ENCODE peak calls at places on chromosome 11, in seven cellular contexts. A is stimulated activated CD4-positive, alpha-beta T cell treated with anti-CD3 and anti-CD28 coated beads, Interleukin-1b, Interleukin-23, amount 100 ng/mL, for 1 hour; X is stomach; R is left ventricle myocardium superior; F is AG10803; O is AG20443; Q is EL. E is an unnamed sample.

GRCh38 chr11:126544311-126545056 is 189.0 kb downstream of the ST3GAL4 start:
- DNase-seq in X (no peak), Q (no peak), A (no peak), F (peak), O (peak), R (no peak), E (no peak)

GRCh38 chr11:13333456-13333957 is 55.9 kb downstream of the BMAL1 start:
- DNase-seq in F (no peak), R (no peak), O (no peak), A (no peak), X (peak), Q (no peak), E (no peak)

GRCh38 chr11:91091564-91091963 is 868.7 kb upstream of the CHORDC1 start:
- DNase-seq in R (no peak), F (no peak), O (no peak), X (no peak), A (no peak), Q (no peak), E (no peak)

GRCh38 chr11:78801161-78801884 is 226.7 kb upstream of the NARS2 start:
- DNase-seq in O (peak), A (no peak), X (peak), Q (peak), F (peak), R (no peak), E (peak)

GRCh38 chr11:94880216-94880615 is 93.1 kb downstream of the CWC15 start:
- DNase-seq in A (no peak), X (no peak), R (no peak), O (peak), Q (peak), F (no peak), E (no peak)

GRCh38 chr11:109605006-109605405 is 183.0 kb downstream of the C11orf87 start:
- DNase-seq in Q (no peak), X (no peak), F (no peak), O (no peak), A (no peak), R (no peak), E (no peak)

GRCh38 chr11:3160252-3161031 is 4.7 kb downstream of the OSBPL5 start:
- DNase-seq in O (peak), R (peak), F (peak), Q (peak), A (no peak), X (peak), E (peak)

GRCh38 chr11:4560462-4560861 is 15.5 kb downstream of the OR52M1 start:
- DNase-seq in A (no peak), F (no peak), O (no peak), X (no peak), R (no peak), Q (no peak), E (no peak)

GRCh38 chr11:78295991-78296930 is 107.5 kb downstream of the USP35 start:
- DNase-seq in O (no peak), X (no peak), A (no peak), F (peak), R (no peak), Q (no peak), E (no peak)

GRCh38 chr11:44578279-44578678 is 12.8 kb downstream of the CD82 start:
- DNase-seq in Q (no peak), F (no peak), X (no peak), A (no peak), O (no peak), R (no peak), E (no peak)

GRCh38 chr11:134607963-134608750 is 196.1 kb upstream of the B3GAT1 start:
- DNase-seq in F (no peak), A (no peak), O (no peak), R (no peak), X (no peak), Q (no peak), E (no peak)

GRCh38 chr11:18696638-18697225 is 1.8 kb upstream of the TMEM86A start:
- DNase-seq in A (no peak), R (no peak), X (no peak), Q (peak), F (peak), O (peak), E (no peak)

GRCh38 chr11:84289381-84289906 is 1003.3 kb upstream of the CCDC90B start:
- DNase-seq in Q (no peak), X (no peak), R (no peak), O (peak), A (no peak), F (peak), E (no peak)

GRCh38 chr11:61737636-61738386 is 14.6 kb upstream of the MYRF start:
- DNase-seq in R (no peak), Q (no peak), X (no peak), F (no peak), A (no peak), O (no peak), E (no peak)

GRCh38 chr11:121661796-121662508 is 209.2 kb upstream of the SORL1-AS1 start:
- DNase-seq in O (peak), A (no peak), X (no peak), F (peak), R (no peak), Q (peak), E (no peak)